ENCODE peak calls at places on chromosomes 16 and 17, in seven cellular contexts. Z, S, H, B, X, E and V are unnamed samples.
A peak's percentile ranks its signal among the peaks of the same experiment; 100 is the strongest.

GRCh38 chr17:80169784-80170500 is at the start of gene CARD14:
- DNase-seq in H (no peak), E (no peak), S (no peak), B (no peak), Z (no peak), X (no peak), V (no peak)

GRCh38 chr16:51276335-51276734 is 125.3 kb upstream of the SALL1 start:
- DNase-seq in X (no peak), E (no peak), Z (no peak), B (no peak), S (no peak), H (peak; percentile 8), V (no peak)

GRCh38 chr16:83803811-83804210 is 4.0 kb upstream of the HSBP1 start:
- DNase-seq in X (peak; percentile 82), H (no peak), E (no peak), B (no peak), S (no peak), Z (no peak), V (no peak)

GRCh38 chr17:50908140-50908859 is 42.1 kb upstream of the TOB1 start:
- DNase-seq in B (no peak), Z (no peak), E (no peak), X (no peak), H (no peak), S (no peak), V (no peak)

GRCh38 chr16:20887207-20887606 is 13.0 kb downstream of the DCUN1D3 start:
- DNase-seq in B (no peak), S (no peak), X (no peak), H (no peak), Z (no peak), E (no peak), V (no peak)

GRCh38 chr17:30950669-30951399 is 20.0 kb upstream of the RNF135 start:
- DNase-seq in B (peak; percentile 77), S (no peak), X (no peak), E (no peak), H (peak; percentile 81), Z (peak; percentile 93), V (peak; percentile 87)

GRCh38 chr17:76501827-76502307 is 644 bp upstream of the RHBDF2 start:
- DNase-seq in X (no peak), B (no peak), S (no peak), E (no peak), H (no peak), Z (no peak), V (no peak)

GRCh38 chr16:83856846-83857245 is 42.1 kb upstream of the MLYCD start:
- DNase-seq in B (no peak), E (no peak), Z (no peak), X (no peak), H (peak; percentile 8), S (no peak), V (no peak)

GRCh38 chr16:53809088-53809951 is 105.4 kb downstream of the FTO start:
- DNase-seq in B (no peak), Z (peak; percentile 92), H (peak; percentile 94), X (no peak), S (no peak), E (no peak), V (peak; percentile 84)

GRCh38 chr17:55283256-55283965 is 18.7 kb downstream of the HLF start:
- DNase-seq in E (no peak), S (no peak), B (no peak), X (no peak), H (no peak), Z (no peak), V (no peak)

GRCh38 chr17:65600518-65600917 is 39.1 kb upstream of the AXIN2 start:
- DNase-seq in B (no peak), Z (no peak), H (no peak), E (no peak), S (no peak), X (no peak), V (no peak)

GRCh38 chr17:38749222-38750043 is 1.3 kb upstream of the PCGF2 start:
- DNase-seq in Z (peak; percentile 52), B (peak; percentile 92), E (no peak), S (peak; percentile 59), X (peak; percentile 97), H (peak; percentile 50), V (peak; percentile 49)

GRCh38 chr17:36703860-36704266 is 102.5 kb downstream of the MRM1 start:
- DNase-seq in Z (peak; percentile 11), S (peak; percentile 83), H (no peak), X (no peak), E (peak; percentile 23), B (no peak), V (no peak)

GRCh38 chr16:89395150-89396142 is 94.9 kb downstream of the ANKRD11 start:
- DNase-seq in B (peak; percentile 93), S (no peak), H (peak; percentile 98), E (no peak), Z (peak; percentile 98), X (peak; percentile 96), V (peak; percentile 97)

GRCh38 chr16:29107299-29107698 is 122.4 kb downstream of the LAT start:
- DNase-seq in B (no peak), X (no peak), Z (no peak), S (no peak), H (no peak), E (no peak), V (no peak)

GRCh38 chr17:65389956-65390355 is 171.5 kb downstream of the AXIN2 start:
- DNase-seq in X (no peak), Z (peak; percentile 68), S (no peak), H (peak; percentile 85), E (no peak), B (no peak), V (peak; percentile 84)

GRCh38 chr17:50598487-50598886 is 36.2 kb upstream of the ABCC3 start:
- DNase-seq in S (no peak), B (no peak), X (no peak), Z (no peak), H (no peak), E (no peak), V (no peak)

GRCh38 chr17:13518271-13519000 is 83.3 kb downstream of the HS3ST3A1 start:
- DNase-seq in Z (peak; percentile 89), X (no peak), H (peak; percentile 88), S (no peak), B (no peak), E (no peak), V (peak; percentile 41)

GRCh38 chr16:51310159-51310558 is 159.1 kb upstream of the SALL1 start:
- DNase-seq in S (no peak), X (no peak), H (no peak), E (no peak), B (no peak), Z (no peak), V (no peak)

GRCh38 chr17:13030459-13031305 is 12.9 kb upstream of the ELAC2 start:
- DNase-seq in S (peak; percentile 59), Z (peak; percentile 50), X (peak; percentile 76), H (peak; percentile 64), E (peak; percentile 9), B (peak; percentile 38), V (peak; percentile 50)

GRCh38 chr16:85437161-85438052 is 175.7 kb upstream of the GSE1 start:
- DNase-seq in B (peak; percentile 54), X (no peak), H (no peak), Z (no peak), S (no peak), E (no peak), V (no peak)

GRCh38 chr16:12311887-12312286 is 335.4 kb downstream of the SNX29 start:
- DNase-seq in S (no peak), H (no peak), B (no peak), X (no peak), E (no peak), Z (no peak), V (no peak)

GRCh38 chr17:54898576-54898975 is 2.1 kb upstream of the TOM1L1 start:
- DNase-seq in X (no peak), S (no peak), Z (no peak), E (no peak), B (no peak), H (no peak), V (no peak)

GRCh38 chr17:81858967-81859905 is 1.1 kb downstream of the P4HB start:
- DNase-seq in H (peak; percentile 17), Z (no peak), S (no peak), E (no peak), B (no peak), X (no peak), V (no peak)

GRCh38 chr17:18261146-18261515 is 669 bp downstream of the MIEF2 start:
- DNase-seq in E (peak; percentile 20), B (peak; percentile 72), Z (peak; percentile 44), H (peak; percentile 49), X (peak; percentile 94), S (no peak), V (peak; percentile 38)

GRCh38 chr16:69182730-69183416 is 4.1 kb upstream of the SNTB2 start:
- DNase-seq in X (no peak), H (no peak), B (no peak), Z (no peak), S (no peak), E (no peak), V (no peak)

GRCh38 chr17:40550608-40551007 is 14.7 kb downstream of the CCR7 start:
- DNase-seq in B (peak; percentile 77), X (peak; percentile 94), E (no peak), Z (peak; percentile 74), S (no peak), H (peak; percentile 98), V (peak; percentile 44)

GRCh38 chr16:23172549-23172948 is 10.0 kb upstream of the SCNN1G start:
- DNase-seq in Z (no peak), S (no peak), X (peak; percentile 75), E (no peak), B (no peak), H (no peak), V (no peak)
- TF ChIP-seq CTCF in Z (no peak), S (no peak), X (no peak), E (no peak), B (no peak), H (no peak), V (no peak)

GRCh38 chr17:42187833-42188232 is 2.6 kb upstream of the HCRT start:
- DNase-seq in Z (no peak), S (no peak), E (no peak), H (no peak), B (no peak), X (no peak), V (no peak)
- TF ChIP-seq CTCF in Z (no peak), S (no peak), E (no peak), H (no peak), B (no peak), X (no peak), V (no peak)

DNA sequence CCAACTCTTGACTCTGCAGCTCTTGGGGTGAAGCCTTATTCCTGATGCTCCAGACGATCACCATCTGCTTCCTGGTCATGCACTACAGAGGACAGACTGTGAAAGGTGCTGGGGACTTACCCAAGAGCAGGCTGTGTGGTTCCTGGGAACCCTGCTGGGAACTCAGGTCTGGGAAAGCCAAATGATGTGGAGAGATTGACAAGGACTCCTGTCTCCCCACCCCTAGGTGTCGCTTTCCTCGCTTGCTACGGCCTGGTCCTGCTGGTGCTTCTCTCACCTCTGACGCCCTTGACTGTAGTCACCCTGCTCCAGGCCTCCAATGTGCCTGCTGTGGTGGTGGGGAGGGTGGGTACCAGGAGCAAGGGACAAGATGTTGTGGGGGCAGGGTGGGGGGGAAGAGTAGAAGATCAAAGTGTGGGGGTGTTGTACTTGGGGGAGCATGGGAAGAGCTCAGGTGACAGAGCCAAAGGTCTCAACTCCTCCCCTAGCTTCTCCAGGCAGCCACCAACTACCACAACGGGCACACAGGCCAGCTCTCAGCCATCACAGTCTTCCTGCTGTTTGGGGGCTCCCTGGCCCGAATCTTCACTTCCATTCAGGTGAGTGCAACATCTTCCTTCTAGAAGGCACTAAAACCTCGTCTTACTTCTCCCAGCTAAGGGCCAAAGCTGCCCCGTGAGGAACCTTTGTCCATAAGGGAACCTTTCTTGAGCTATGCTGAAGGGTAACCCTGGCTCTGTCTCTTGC is 3.0 kb downstream of the SOX15 start:
- DNase-seq in Z (no peak), B (no peak), E (no peak), X (no peak), S (no peak), H (no peak), V (no peak)
- TF ChIP-seq CTCF in Z (no peak), B (no peak), E (no peak), X (no peak), S (no peak), H (peak; percentile 11), V (peak; percentile 49)

GRCh38 chr17:43814026-43814425 is 18.9 kb downstream of the MPP3 start:
- DNase-seq in H (no peak), B (no peak), E (no peak), Z (no peak), S (no peak), X (peak; percentile 60), V (no peak)
- TF ChIP-seq CTCF in H (no peak), B (no peak), E (no peak), Z (no peak), S (no peak), X (no peak), V (no peak)